ENCODE peak calls at places on chromosomes 16 and 17, in four cellular contexts. I, L, N and H are unnamed samples.
A peak's percentile ranks its signal among the peaks of the same experiment; 100 is the strongest.

GRCh38 chr16:86512301-86512859 is 2.1 kb downstream of the FOXF1 start:
- DNase-seq in I (peak; percentile 62), N (no peak), L (peak; percentile 45), H (no peak)

GRCh38 chr16:57483725-57484514 is 2.4 kb downstream of the DOK4 start:
- DNase-seq in N (peak; percentile 78), I (no peak), L (no peak), H (no peak)

GRCh38 chr17:38894276-38894675 is 24.4 kb downstream of the LASP1 start:
- DNase-seq in I (no peak), N (no peak), L (no peak), H (no peak)

GRCh38 chr16:73042807-73043206 is 5.1 kb downstream of the ZFHX3 start:
- DNase-seq in N (no peak), I (no peak), L (no peak), H (no peak)

GRCh38 chr16:85092851-85093250 is 19.4 kb downstream of the CIBAR2 start:
- DNase-seq in N (no peak), I (no peak), L (no peak), H (no peak)

GRCh38 chr16:85398688-85399582 is 214.2 kb upstream of the GSE1 start:
- DNase-seq in L (no peak), I (no peak), N (no peak), H (no peak)

GRCh38 chr17:66734544-66734943 is 100.4 kb upstream of the CACNG5 start:
- DNase-seq in L (no peak), I (no peak), N (no peak), H (no peak)

GRCh38 chr17:17841620-17842025 is 4.8 kb upstream of the SREBF1 start:
- DNase-seq in L (no peak), I (no peak), N (no peak), H (no peak)

GRCh38 chr17:5126719-5127488 is 11.1 kb downstream of the USP6 start:
- DNase-seq in L (no peak), I (no peak), N (no peak), H (no peak)

GRCh38 chr16:85615014-85615851 is 2.1 kb downstream of the GSE1 start:
- DNase-seq in L (no peak), I (peak; percentile 86), N (no peak), H (peak; percentile 91)

GRCh38 chr17:62644487-62645173 is 17.2 kb downstream of the MRC2 start:
- DNase-seq in N (peak; percentile 94), L (no peak), I (peak; percentile 75), H (no peak)

GRCh38 chr17:81558941-81559806 is 7.0 kb upstream of the FAAP100 start:
- DNase-seq in L (no peak), I (peak; percentile 27), N (no peak), H (no peak)

GRCh38 chr17:50064253-50064991 is 8.5 kb downstream of the ITGA3 start:
- DNase-seq in I (no peak), L (peak; percentile 99), N (peak; percentile 64), H (peak; percentile 100)

GRCh38 chr16:84482001-84482891 is 22.2 kb downstream of the MEAK7 start:
- DNase-seq in L (no peak), I (no peak), N (peak; percentile 66), H (no peak)

GRCh38 chr16:66728117-66728787 is 23.2 kb downstream of the DYNC1LI2 start:
- DNase-seq in N (peak; percentile 59), L (peak; percentile 83), I (peak; percentile 65), H (peak; percentile 66)

GRCh38 chr17:40633871-40634270 is 13.7 kb downstream of the SMARCE1 start:
- DNase-seq in L (peak; percentile 18), I (no peak), N (no peak), H (no peak)

GRCh38 chr17:48357727-48358126 is 72.3 kb downstream of the SKAP1 start:
- DNase-seq in I (no peak), N (no peak), L (no peak), H (no peak)

GRCh38 chr17:8223356-8224063 is 13.1 kb upstream of the AURKB start:
- DNase-seq in L (peak; percentile 71), I (peak; percentile 85), N (peak; percentile 54), H (peak; percentile 26)

GRCh38 chr17:21687136-21687953 is 5.0 kb upstream of the KCNJ18 start:
- DNase-seq in L (no peak), I (no peak), N (no peak), H (no peak)

GRCh38 chr16:86504315-86505184 is 5.8 kb upstream of the FOXF1 start:
- DNase-seq in N (no peak), L (no peak), I (no peak), H (no peak)

GRCh38 chr16:77387810-77388209 is 47.0 kb downstream of the ADAMTS18 start:
- DNase-seq in L (no peak), N (no peak), I (no peak), H (peak; percentile 53)

GRCh38 chr16:9469512-9469911 is 378.1 kb downstream of the HAPSTR1 start:
- DNase-seq in N (no peak), L (peak; percentile 8), I (no peak), H (no peak)

GRCh38 chr17:10033449-10033848 is 128.4 kb upstream of the RCVRN start:
- DNase-seq in N (no peak), L (no peak), I (peak; percentile 62), H (no peak)

GRCh38 chr17:17877548-17878358 is 41.0 kb upstream of the SREBF1 start:
- DNase-seq in N (peak; percentile 74), L (peak; percentile 75), I (peak; percentile 92), H (no peak)

GRCh38 chr16:63230383-63230782 is 1194.1 kb upstream of the CDH8 start:
- DNase-seq in N (no peak), L (no peak), I (no peak), H (no peak)

GRCh38 chr17:404703-405102 is 52.1 kb upstream of the RPH3AL start:
- DNase-seq in I (no peak), L (no peak), N (no peak), H (no peak)

GRCh38 chr17:83058478-83059167 is 20.8 kb upstream of the METRNL start:
- DNase-seq in N (peak; percentile 22), I (peak; percentile 1), L (no peak), H (no peak)
- H3F3A ChIP-seq in N (peaks cover 2% of the 10 kb centered on the region), I (peaks cover 1% of the 10 kb centered on the region), L (peaks cover 2% of the 10 kb centered on the region), H (no peaks in the 10 kb centered on the region)

DNA sequence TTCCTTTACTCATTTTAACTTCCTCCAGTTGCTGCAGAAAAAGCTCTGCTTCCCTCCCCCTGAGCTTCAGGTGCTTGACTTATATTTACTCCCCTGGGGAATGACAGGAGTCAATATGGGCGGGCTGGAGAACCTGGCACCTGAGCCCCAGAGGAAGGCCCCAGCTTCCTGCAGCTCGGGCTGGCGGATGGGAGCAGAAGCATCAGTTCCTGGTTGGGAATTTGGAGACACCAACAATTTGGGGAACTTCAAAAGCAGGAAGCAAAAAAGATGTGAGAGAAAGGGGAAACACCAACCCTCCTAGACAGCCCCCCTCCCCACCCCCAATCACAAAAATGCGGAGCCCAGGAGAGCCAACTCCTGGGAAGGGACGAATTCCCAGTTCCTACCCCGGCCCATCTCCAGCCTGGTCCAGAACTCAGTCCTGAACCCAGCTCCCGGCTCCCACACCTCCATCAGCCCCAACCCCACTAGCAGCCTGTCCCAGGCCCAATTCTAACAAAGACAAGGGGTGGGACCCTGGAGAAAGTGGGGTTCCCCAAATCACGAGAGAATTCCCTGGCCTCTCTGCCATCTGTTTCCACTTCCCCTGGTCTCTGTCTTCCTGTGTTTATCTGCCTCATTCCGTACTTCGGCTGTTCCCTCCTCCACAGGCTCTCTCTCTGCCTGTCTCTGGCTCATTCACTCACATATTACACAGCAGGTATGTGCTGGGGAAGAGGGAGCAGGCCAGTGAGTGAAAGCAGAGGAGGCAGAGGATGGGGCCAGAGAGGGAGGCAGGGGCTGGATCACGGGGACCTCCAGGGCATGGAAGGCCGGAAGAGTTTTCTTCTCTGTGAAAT is 16.2 kb upstream of the ASGR2 start:
- DNase-seq in I (no peak), N (no peak), L (no peak), H (no peak)
- H3K9ac ChIP-seq in I (no peak overlapping the region), N (no peak overlapping the region), L (no peak overlapping the region), H (no peak overlapping the region)

GRCh38 chr17:12020595-12021590 is at the start of gene MAP2K4:
- DNase-seq in I (peak; percentile 95), N (peak; percentile 97), L (peak; percentile 97), H (peak; percentile 93)

GRCh38 chr17:12024332-12024731 is 3.7 kb downstream of the MAP2K4 start:
- DNase-seq in N (no peak), I (no peak), L (peak; percentile 64), H (peak; percentile 96)

GRCh38 chr17:12022310-12022709 is 1.6 kb downstream of the MAP2K4 start:
- DNase-seq in N (peak; percentile 28), L (no peak), I (no peak), H (no peak)

GRCh38 chr17:12021604-12022003 is 927 bp downstream of the MAP2K4 start:
- DNase-seq in L (no peak), N (no peak), I (no peak), H (no peak)
- H2AFZ ChIP-seq in L (peak overlapping the region; percentile 84), N (no peak overlapping the region), I (peak overlapping the region; percentile 71), H (no peak overlapping the region)

GRCh38 chr16:3013491-3013951 is 798 bp downstream of the CLDN9 start:
- DNase-seq in N (no peak), I (no peak), L (no peak), H (peak; percentile 40)
- H3F3A ChIP-seq in N (no peaks in the 10 kb centered on the region), I (peaks cover 44% of the 10 kb centered on the region), L (no peaks in the 10 kb centered on the region), H (no peaks in the 10 kb centered on the region)

DNA sequence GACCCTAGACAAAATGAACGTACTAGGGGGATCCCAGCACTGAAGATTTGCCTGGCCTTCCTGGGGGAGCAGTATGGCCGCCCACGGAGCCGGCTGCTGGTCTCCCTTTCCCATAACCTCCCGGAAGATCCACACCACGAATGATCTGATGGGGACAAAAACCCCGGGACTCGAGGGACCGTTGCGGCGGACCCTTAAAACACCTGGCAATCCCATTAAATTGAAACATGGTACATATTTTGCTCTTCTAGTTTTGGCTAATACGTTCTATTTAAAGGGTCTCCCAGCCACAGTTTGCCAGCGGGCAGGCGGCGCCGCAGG is 45.2 kb upstream of the LCMT1 start:
- DNase-seq in I (no peak), L (no peak), N (no peak), H (no peak)
- H3K9ac ChIP-seq in I (no peak overlapping the region), L (peak overlapping the region; percentile 82), N (peak overlapping the region; percentile 67), H (no peak overlapping the region)